ENCODE peak calls at places on chromosomes 11 and 22, in nine cellular contexts. F, D, Y, W, U, N, R, E and K are unnamed samples.

GRCh38 chr11:14422052-14422813 is 63.2 kb upstream of the RRAS2 start:
- DNase-seq in F (peak; percentile 98), D (peak; percentile 99), Y (peak; percentile 85), W (no peak), U (peak; percentile 53), N (peak; percentile 98), R (peak; percentile 90), E (peak; percentile 83), K (no peak)

GRCh38 chr11:70466154-70466553 is 67.8 kb downstream of the CTTN start:
- DNase-seq in F (no peak), D (no peak), Y (peak; percentile 25), W (no peak), U (no peak), N (no peak), R (no peak), E (no peak), K (peak; percentile 61)

GRCh38 chr22:44729391-44730012 is 22.9 kb upstream of the ARHGAP8 start:
- DNase-seq in F (peak; percentile 50), D (peak; percentile 74), Y (no peak), W (no peak), U (no peak), N (peak; percentile 24), R (no peak), E (peak; percentile 75), K (peak; percentile 24)

GRCh38 chr11:58905141-58905715 is 34.1 kb upstream of the GLYATL1 start:
- DNase-seq in F (peak; percentile 72), D (peak; percentile 49), Y (no peak), W (no peak), U (peak; percentile 41), N (no peak), R (no peak), E (no peak), K (no peak)

GRCh38 chr11:76248210-76248609 is 41.9 kb upstream of the WNT11 start:
- DNase-seq in F (no peak), D (peak; percentile 13), Y (peak; percentile 52), W (no peak), U (peak; percentile 29), N (no peak), R (no peak), E (no peak), K (peak; percentile 49)

GRCh38 chr11:405976-406795 is 8.6 kb downstream of the SIGIRR start:
- DNase-seq in F (no peak), D (no peak), Y (no peak), W (no peak), U (no peak), N (no peak), R (no peak), E (no peak), K (no peak)

GRCh38 chr11:110121204-110121603 is 28.0 kb downstream of the ZC3H12C start:
- DNase-seq in F (peak; percentile 83), D (peak; percentile 83), Y (no peak), W (no peak), U (no peak), N (no peak), R (no peak), E (no peak), K (no peak)

GRCh38 chr22:29733362-29734322 is 13.8 kb downstream of the CABP7 start:
- DNase-seq in F (no peak), D (no peak), Y (no peak), W (no peak), U (peak; percentile 39), N (no peak), R (no peak), E (no peak), K (peak; percentile 29)

GRCh38 chr22:32887293-32887692 is 85.8 kb downstream of the TIMP3 start:
- DNase-seq in F (no peak), D (no peak), Y (no peak), W (no peak), U (no peak), N (no peak), R (no peak), E (no peak), K (no peak)

GRCh38 chr11:58024601-58025091 is 965 bp downstream of the OR9Q1 start:
- DNase-seq in F (peak; percentile 52), D (peak; percentile 51), Y (no peak), W (no peak), U (peak; percentile 54), N (no peak), R (no peak), E (peak; percentile 40), K (no peak)

GRCh38 chr11:1761857-1762536 is 1.7 kb downstream of the CTSD start:
- DNase-seq in F (no peak), D (no peak), Y (no peak), W (no peak), U (no peak), N (no peak), R (no peak), E (no peak), K (no peak)
- H3K4me3 ChIP-seq in F (peak overlapping the region; percentile 65), D (peak overlapping the region; percentile 79), Y (peak overlapping the region; percentile 100), W (no peak overlapping the region), U (peak overlapping the region; percentile 59), N (no peak overlapping the region), R (no peak overlapping the region), E (no peak overlapping the region), K (no peak overlapping the region)

DNA sequence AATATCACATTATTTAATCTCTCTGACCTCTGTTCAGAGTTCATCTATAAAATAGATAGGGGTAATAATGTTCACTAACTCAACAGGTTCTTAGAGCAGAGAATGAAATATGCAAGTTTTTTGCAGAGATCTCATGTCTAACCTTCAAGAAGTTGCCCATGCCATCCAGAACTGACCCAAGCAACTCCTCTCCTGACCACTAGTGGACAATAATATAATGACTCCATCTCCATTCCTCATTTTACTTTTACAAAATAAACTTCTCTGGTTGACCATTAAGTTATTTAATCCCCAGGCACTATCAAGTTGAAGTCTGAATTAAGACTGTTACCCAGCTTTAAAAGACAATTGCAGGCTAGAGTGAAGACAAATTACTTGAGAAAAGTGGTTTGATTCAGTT is 382.6 kb downstream of the KCNA4 start:
- DNase-seq in F (no peak), D (peak; percentile 44), Y (no peak), W (no peak), U (no peak), N (no peak), R (no peak), E (no peak), K (no peak)
- TF ChIP-seq CTCF in F (peak; percentile 34), D (peak; percentile 54), Y (no peak), W (peak; percentile 17), U (no peak), N (no peak), R (peak; percentile 39), E (no peak), K (no peak)

GRCh38 chr11:12111482-12112149 is 1.2 kb downstream of the MICAL2 start:
- DNase-seq in F (peak; percentile 37), D (peak; percentile 49), Y (no peak), W (no peak), U (no peak), N (no peak), R (no peak), E (no peak), K (no peak)

GRCh38 chr11:12114487-12115033 is 4.2 kb downstream of the MICAL2 start:
- DNase-seq in F (peak; percentile 54), D (peak; percentile 89), Y (no peak), W (no peak), U (no peak), N (no peak), R (no peak), E (peak; percentile 55), K (no peak)

GRCh38 chr11:12112731-12113130 is 2.3 kb downstream of the MICAL2 start:
- DNase-seq in F (no peak), D (no peak), Y (no peak), W (no peak), U (no peak), N (no peak), R (no peak), E (no peak), K (no peak)

GRCh38 chr11:12112150-12112520 is 1.7 kb downstream of the MICAL2 start:
- DNase-seq in F (no peak), D (no peak), Y (no peak), W (no peak), U (no peak), N (no peak), R (no peak), E (no peak), K (no peak)

GRCh38 chr11:12113294-12113693 is 2.9 kb downstream of the MICAL2 start:
- DNase-seq in F (peak; percentile 44), D (peak; percentile 57), Y (no peak), W (no peak), U (no peak), N (no peak), R (no peak), E (no peak), K (no peak)
- H3K4me3 ChIP-seq in F (peak overlapping the region; percentile 95), D (peak overlapping the region; percentile 30), Y (no peak overlapping the region), W (no peak overlapping the region), U (no peak overlapping the region), N (no peak overlapping the region), R (no peak overlapping the region), E (no peak overlapping the region), K (no peak overlapping the region)

GRCh38 chr11:62805044-62805892 is at the start of gene NXF1:
- DNase-seq in F (peak; percentile 97), D (peak; percentile 96), Y (peak; percentile 84), W (peak; percentile 97), U (peak; percentile 96), N (peak; percentile 65), R (peak; percentile 96), E (peak; percentile 94), K (peak; percentile 99)
- TF ChIP-seq CTCF in F (peak; percentile 23), D (peak; percentile 9), Y (no peak), W (peak; percentile 27), U (no peak), N (peak; percentile 15), R (peak; percentile 20), E (peak; percentile 53), K (peak; percentile 3)

DNA sequence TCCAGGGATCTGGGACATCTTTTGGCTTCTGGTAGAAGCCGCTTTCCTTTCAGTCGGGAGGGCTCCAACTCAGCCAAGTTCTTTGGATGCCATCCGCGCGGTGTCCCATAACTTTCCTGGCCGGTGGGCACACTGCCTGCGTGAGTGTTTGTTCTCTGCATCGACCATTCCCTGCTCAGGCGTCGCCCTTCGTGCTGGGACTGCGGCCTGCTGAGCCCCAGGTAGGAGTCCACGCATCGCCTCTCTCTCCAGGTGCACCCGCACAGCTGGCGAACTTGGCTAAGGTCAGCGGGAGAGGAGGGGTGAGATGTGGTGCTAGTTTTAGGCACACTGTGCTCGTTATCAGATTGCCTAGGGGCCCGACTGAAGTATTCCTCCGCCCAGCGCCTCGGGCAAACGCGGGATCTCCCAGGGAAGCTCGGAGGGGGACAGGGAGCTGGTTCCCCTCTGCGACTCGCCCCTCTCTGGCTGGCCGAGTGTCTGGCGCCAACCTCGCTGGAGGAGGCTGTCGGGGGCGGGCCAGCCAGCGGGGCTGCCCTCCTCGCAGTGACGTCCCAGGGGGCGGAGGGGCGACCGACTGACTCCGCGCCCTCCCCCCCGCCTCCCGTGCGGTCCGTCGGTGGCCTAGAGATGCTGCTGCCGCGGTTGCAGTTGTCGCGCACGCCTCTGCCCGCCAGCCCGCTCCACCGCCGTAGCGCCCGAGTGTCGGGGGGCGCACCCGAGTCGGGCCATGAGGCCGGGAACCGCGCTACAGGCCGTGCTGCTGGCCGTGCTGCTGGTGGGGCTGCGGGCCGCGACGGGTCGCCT is at the start of gene LAYN:
- DNase-seq in F (peak; percentile 61), D (peak; percentile 35), Y (no peak), W (no peak), U (peak; percentile 22), N (no peak), R (no peak), E (peak; percentile 71), K (no peak)
- H3K4me3 ChIP-seq in F (peak within 1 kb of the TSS; percentile 67), D (peak within 1 kb of the TSS; percentile 62), Y (peak within 1 kb of the TSS; percentile 49), W (no peak within 1 kb of the TSS), U (peak within 1 kb of the TSS; percentile 43), N (peak within 1 kb of the TSS; percentile 56), R (peak within 1 kb of the TSS; percentile 61), E (peak within 1 kb of the TSS; percentile 61), K (peak within 1 kb of the TSS; percentile 3)

GRCh38 chr11:92211576-92212167 is 12.9 kb upstream of the FAT3 start:
- DNase-seq in F (peak; percentile 36), D (peak; percentile 28), Y (no peak), W (no peak), U (no peak), N (no peak), R (no peak), E (peak; percentile 18), K (no peak)
- TF ChIP-seq CTCF in F (peak; percentile 54), D (peak; percentile 24), Y (peak; percentile 43), W (no peak), U (no peak), N (peak; percentile 59), R (peak; percentile 50), E (no peak), K (no peak)